ENCODE peak calls at places on chromosome 22, in six cellular contexts. One of them, this sample, is unnamed.

GRCh38 chr22:20752873-20753272 is 21.0 kb upstream of the SERPIND1 start:
- DNase-seq in NCI-H1092: no peak
- DNase-seq in astrocyte of the spinal cord: no peak
- DNase-seq in psoas muscle: no peak
- DNase-seq in HT1080: no peak
- DNase-seq in amniotic stem cell: no peak
- DNase-seq in this sample: no peak

GRCh38 chr22:46824348-46824909 is 62.0 kb downstream of the TBC1D22A start:
- DNase-seq in psoas muscle: no peak
- DNase-seq in astrocyte of the spinal cord: no peak
- DNase-seq in NCI-H1092: no peak
- DNase-seq in HT1080: no peak
- DNase-seq in amniotic stem cell: no peak
- DNase-seq in this sample: no peak

GRCh38 chr22:23058063-23058462 is 12.3 kb upstream of the GNAZ start:
- DNase-seq in psoas muscle: no peak
- DNase-seq in NCI-H1092: no peak
- DNase-seq in astrocyte of the spinal cord: no peak
- DNase-seq in amniotic stem cell: no peak
- DNase-seq in HT1080: no peak
- DNase-seq in this sample: no peak

GRCh38 chr22:17884951-17885350 is 110.7 kb upstream of the BID start:
- DNase-seq in astrocyte of the spinal cord: no peak
- DNase-seq in HT1080: no peak
- DNase-seq in amniotic stem cell: no peak
- DNase-seq in psoas muscle: no peak
- DNase-seq in NCI-H1092: no peak
- DNase-seq in this sample: no peak

GRCh38 chr22:28299760-28300159 is 379.9 kb downstream of the TTC28 start:
- DNase-seq in astrocyte of the spinal cord: peak; percentile 41
- DNase-seq in NCI-H1092: no peak
- DNase-seq in psoas muscle: no peak
- DNase-seq in amniotic stem cell: no peak
- DNase-seq in HT1080: no peak
- DNase-seq in this sample: peak; percentile 32

GRCh38 chr22:20885017-20885556 is 26.3 kb downstream of the SNAP29 start:
- DNase-seq in astrocyte of the spinal cord: no peak
- DNase-seq in NCI-H1092: no peak
- DNase-seq in HT1080: no peak
- DNase-seq in amniotic stem cell: no peak
- DNase-seq in psoas muscle: no peak
- DNase-seq in this sample: no peak

GRCh38 chr22:44623771-44624510 is 78.1 kb upstream of the PRR5 start:
- DNase-seq in astrocyte of the spinal cord: no peak
- DNase-seq in psoas muscle: peak; percentile 36
- DNase-seq in HT1080: no peak
- DNase-seq in NCI-H1092: no peak
- DNase-seq in amniotic stem cell: no peak
- DNase-seq in this sample: no peak

GRCh38 chr22:40385041-40385782 is 14.8 kb downstream of the SGSM3 start:
- DNase-seq in NCI-H1092: no peak
- DNase-seq in astrocyte of the spinal cord: no peak
- DNase-seq in HT1080: no peak
- DNase-seq in amniotic stem cell: no peak
- DNase-seq in psoas muscle: no peak
- DNase-seq in this sample: no peak

GRCh38 chr22:22745225-22746060 is 101.0 kb downstream of the GGTLC2 start:
- DNase-seq in amniotic stem cell: no peak
- DNase-seq in astrocyte of the spinal cord: no peak
- DNase-seq in psoas muscle: no peak
- DNase-seq in NCI-H1092: no peak
- DNase-seq in HT1080: peak; percentile 23
- DNase-seq in this sample: no peak

GRCh38 chr22:29202231-29203192 is 3.2 kb upstream of the EMID1 start:
- DNase-seq in psoas muscle: peak; percentile 76
- DNase-seq in astrocyte of the spinal cord: peak; percentile 91
- DNase-seq in HT1080: peak; percentile 64
- DNase-seq in amniotic stem cell: no peak
- DNase-seq in NCI-H1092: peak; percentile 30
- DNase-seq in this sample: no peak

GRCh38 chr22:17913705-17914282 is 110.6 kb downstream of the MICAL3 start:
- DNase-seq in HT1080: no peak
- DNase-seq in astrocyte of the spinal cord: no peak
- DNase-seq in NCI-H1092: no peak
- DNase-seq in amniotic stem cell: no peak
- DNase-seq in psoas muscle: no peak
- DNase-seq in this sample: no peak

GRCh38 chr22:28440517-28441366 is 238.9 kb downstream of the TTC28 start:
- DNase-seq in HT1080: no peak
- DNase-seq in astrocyte of the spinal cord: peak; percentile 73
- DNase-seq in NCI-H1092: no peak
- DNase-seq in amniotic stem cell: no peak
- DNase-seq in psoas muscle: no peak
- DNase-seq in this sample: no peak

GRCh38 chr22:49677495-49677889 is 150.2 kb downstream of the BRD1 start:
- DNase-seq in psoas muscle: no peak
- DNase-seq in astrocyte of the spinal cord: no peak
- DNase-seq in HT1080: no peak
- DNase-seq in NCI-H1092: no peak
- DNase-seq in amniotic stem cell: no peak
- DNase-seq in this sample: no peak

GRCh38 chr22:33666661-33667619 is 253.3 kb downstream of the LARGE1 start:
- DNase-seq in psoas muscle: no peak
- DNase-seq in astrocyte of the spinal cord: no peak
- DNase-seq in amniotic stem cell: no peak
- DNase-seq in HT1080: no peak
- DNase-seq in NCI-H1092: no peak
- DNase-seq in this sample: no peak

GRCh38 chr22:27207907-27208306 is 550.5 kb downstream of the MIAT start:
- DNase-seq in amniotic stem cell: no peak
- DNase-seq in psoas muscle: no peak
- DNase-seq in NCI-H1092: peak; percentile 8
- DNase-seq in HT1080: peak; percentile 61
- DNase-seq in astrocyte of the spinal cord: peak; percentile 82
- DNase-seq in this sample: no peak

GRCh38 chr22:38817196-38817595 is 23.3 kb upstream of the DNAL4 start:
- DNase-seq in HT1080: no peak
- DNase-seq in amniotic stem cell: no peak
- DNase-seq in NCI-H1092: no peak
- DNase-seq in astrocyte of the spinal cord: no peak
- DNase-seq in psoas muscle: no peak
- DNase-seq in this sample: no peak

GRCh38 chr22:31899661-31900060 is 44.7 kb upstream of the YWHAH start:
- DNase-seq in HT1080: no peak
- DNase-seq in astrocyte of the spinal cord: no peak
- DNase-seq in psoas muscle: no peak
- DNase-seq in NCI-H1092: no peak
- DNase-seq in amniotic stem cell: no peak
- DNase-seq in this sample: no peak

GRCh38 chr22:24925586-24926427 is 20.7 kb downstream of the LHFPL7 start:
- DNase-seq in HT1080: no peak
- DNase-seq in astrocyte of the spinal cord: no peak
- DNase-seq in psoas muscle: no peak
- DNase-seq in amniotic stem cell: no peak
- DNase-seq in NCI-H1092: no peak
- DNase-seq in this sample: no peak

GRCh38 chr22:36469094-36469710 is 12.2 kb downstream of the TXN2 start:
- DNase-seq in NCI-H1092: no peak
- DNase-seq in HT1080: no peak
- DNase-seq in amniotic stem cell: no peak
- DNase-seq in psoas muscle: no peak
- DNase-seq in astrocyte of the spinal cord: peak; percentile 21
- DNase-seq in this sample: no peak

GRCh38 chr22:35651085-35651484 is 2.8 kb downstream of the APOL6 start:
- DNase-seq in psoas muscle: no peak
- DNase-seq in astrocyte of the spinal cord: no peak
- DNase-seq in NCI-H1092: no peak
- DNase-seq in amniotic stem cell: no peak
- DNase-seq in HT1080: no peak
- DNase-seq in this sample: no peak

GRCh38 chr22:39556970-39557811 is 13.4 kb upstream of the CACNA1I start:
- DNase-seq in HT1080: no peak
- DNase-seq in amniotic stem cell: no peak
- DNase-seq in astrocyte of the spinal cord: no peak
- DNase-seq in NCI-H1092: peak; percentile 49
- DNase-seq in psoas muscle: no peak
- DNase-seq in this sample: peak; percentile 59

GRCh38 chr22:25488244-25489020 is 76.0 kb upstream of the GRK3 start:
- DNase-seq in psoas muscle: peak; percentile 72
- DNase-seq in NCI-H1092: peak; percentile 64
- DNase-seq in HT1080: peak; percentile 58
- DNase-seq in amniotic stem cell: peak; percentile 1
- DNase-seq in astrocyte of the spinal cord: peak; percentile 92
- DNase-seq in this sample: peak; percentile 76

GRCh38 chr22:27989758-27990450 is 70.8 kb upstream of the PITPNB start:
- DNase-seq in astrocyte of the spinal cord: no peak
- DNase-seq in NCI-H1092: no peak
- DNase-seq in psoas muscle: no peak
- DNase-seq in amniotic stem cell: no peak
- DNase-seq in HT1080: no peak
- DNase-seq in this sample: peak; percentile 10

GRCh38 chr22:44221710-44222475 is 41.2 kb downstream of the PARVG start:
- DNase-seq in astrocyte of the spinal cord: no peak
- DNase-seq in NCI-H1092: no peak
- DNase-seq in amniotic stem cell: no peak
- DNase-seq in HT1080: no peak
- DNase-seq in psoas muscle: no peak
- DNase-seq in this sample: no peak